ENCODE peak calls at places on chromosome 2, in nine cellular contexts. Y, W, C, R, O, M, J, P and D are unnamed samples.

GRCh38 chr2:3670376-3670775 is 12.4 kb downstream of the ALLC start:
- DNase-seq in Y (no peak), W (no peak), C (no peak), R (no peak), O (no peak), M (no peak), J (no peak), P (no peak), D (no peak)

GRCh38 chr2:127106998-127107621 is at the start of gene BIN1:
- DNase-seq in Y (peak), W (peak), C (peak), R (peak), O (peak), M (peak), J (peak), P (peak), D (peak)

GRCh38 chr2:8252997-8253694 is 428.7 kb upstream of the ID2 start:
- DNase-seq in Y (no peak), W (no peak), C (no peak), R (no peak), O (no peak), M (no peak), J (no peak), P (no peak), D (no peak)

GRCh38 chr2:80548469-80548868 is 243.9 kb upstream of the LRRTM1 start:
- DNase-seq in Y (no peak), W (no peak), C (no peak), R (no peak), O (peak), M (no peak), J (no peak), P (no peak), D (no peak)

GRCh38 chr2:240480834-240481623 is 45.6 kb downstream of the GPC1 start:
- DNase-seq in Y (no peak), W (no peak), C (no peak), R (no peak), O (no peak), M (no peak), J (no peak), P (no peak), D (peak)

GRCh38 chr2:149781263-149781808 is 193.8 kb upstream of the MMADHC start:
- DNase-seq in Y (no peak), W (no peak), C (no peak), R (no peak), O (no peak), M (no peak), J (no peak), P (no peak), D (no peak)

GRCh38 chr2:11465485-11466306 is at the start of gene E2F6:
- DNase-seq in Y (peak), W (peak), C (peak), R (peak), O (peak), M (peak), J (peak), P (peak), D (peak)

GRCh38 chr2:189049709-189050108 is 75.5 kb downstream of the COL3A1 start:
- DNase-seq in Y (no peak), W (no peak), C (no peak), R (no peak), O (no peak), M (no peak), J (no peak), P (no peak), D (no peak)